ENCODE peak calls at places on chromosomes 12 and 14, in seven cellular contexts. E, I, X, A, D, P and L are unnamed samples.
A peak's percentile ranks its signal among the peaks of the same experiment; 100 is the strongest.

GRCh38 chr14:61524211-61524806 is 171.0 kb upstream of the HIF1A start:
- DNase-seq in E (no peak), I (no peak), X (no peak), A (no peak), D (no peak), P (no peak), L (no peak)

GRCh38 chr12:89286506-89286905 is 65.8 kb downstream of the DUSP6 start:
- DNase-seq in E (no peak), I (no peak), X (no peak), A (no peak), D (no peak), P (no peak), L (no peak)

GRCh38 chr12:47602330-47602729 is 103.5 kb downstream of the RPAP3 start:
- DNase-seq in E (no peak), I (no peak), X (no peak), A (no peak), D (no peak), P (no peak), L (no peak)

GRCh38 chr14:54348001-54348611 is 48.7 kb upstream of the CDKN3 start:
- DNase-seq in E (no peak), I (no peak), X (no peak), A (no peak), D (no peak), P (no peak), L (no peak)

GRCh38 chr12:110565919-110566871 is 16.9 kb downstream of the PPTC7 start:
- DNase-seq in E (no peak), I (no peak), X (no peak), A (no peak), D (no peak), P (no peak), L (no peak)

GRCh38 chr14:87989613-87990299 is 3.2 kb downstream of the GALC start:
- DNase-seq in E (no peak), I (no peak), X (no peak), A (no peak), D (no peak), P (no peak), L (no peak)

GRCh38 chr12:31931796-31932715 is 27.2 kb upstream of the RESF1 start:
- DNase-seq in E (no peak), I (no peak), X (no peak), A (no peak), D (no peak), P (no peak), L (peak; percentile 32)

GRCh38 chr14:50488521-50488920 is 43.8 kb downstream of the MAP4K5 start:
- DNase-seq in E (no peak), I (no peak), X (no peak), A (no peak), D (no peak), P (no peak), L (no peak)

GRCh38 chr14:102508774-102509743 is 517 bp downstream of the ANKRD9 start:
- DNase-seq in E (peak; percentile 49), I (peak; percentile 84), X (no peak), A (peak; percentile 86), D (no peak), P (peak; percentile 37), L (no peak)

GRCh38 chr12:54251667-54252284 is 28.1 kb downstream of the CBX5 start:
- DNase-seq in E (no peak), I (no peak), X (no peak), A (no peak), D (no peak), P (no peak), L (peak; percentile 22)

GRCh38 chr14:56840221-56840620 is 29.9 kb upstream of the OTX2 start:
- DNase-seq in E (no peak), I (no peak), X (no peak), A (no peak), D (no peak), P (no peak), L (no peak)

GRCh38 chr12:38921025-38921677 is 15.8 kb upstream of the CPNE8 start:
- DNase-seq in E (peak; percentile 26), I (no peak), X (no peak), A (no peak), D (peak; percentile 34), P (peak; percentile 16), L (peak; percentile 55)

GRCh38 chr12:48824112-48824511 is 5.8 kb downstream of the CACNB3 start:
- DNase-seq in E (no peak), I (no peak), X (no peak), A (peak; percentile 79), D (no peak), P (no peak), L (peak; percentile 39)

GRCh38 chr14:36028218-36028617 is 148.3 kb downstream of the PTCSC3 start:
- DNase-seq in E (no peak), I (no peak), X (no peak), A (no peak), D (no peak), P (no peak), L (peak; percentile 43)

GRCh38 chr12:68400231-68400829 is 68.2 kb upstream of the MDM1 start:
- DNase-seq in E (no peak), I (no peak), X (no peak), A (no peak), D (no peak), P (no peak), L (no peak)

GRCh38 chr12:11269607-11270006 is at the start of gene PRB3:
- DNase-seq in E (no peak), I (no peak), X (no peak), A (no peak), D (no peak), P (no peak), L (no peak)

DNA sequence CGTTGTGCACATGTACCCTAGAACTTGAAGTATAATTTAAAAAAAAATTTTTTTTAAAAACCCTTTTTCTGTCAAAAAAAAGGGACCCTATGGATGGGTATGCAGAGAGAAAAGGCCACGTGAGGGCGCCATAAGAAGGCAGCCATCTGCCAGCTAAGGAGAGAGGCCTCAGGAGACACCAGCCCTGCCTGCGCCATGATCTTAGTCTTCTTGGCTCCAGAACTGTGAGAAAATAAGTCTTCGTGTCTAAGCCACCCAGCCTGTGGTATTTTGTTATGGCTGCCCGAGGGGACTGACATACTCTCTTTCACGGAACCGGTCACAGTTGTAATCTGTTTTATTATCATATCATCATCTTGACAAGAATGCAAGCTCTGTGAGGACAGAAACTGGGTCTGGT is 174.8 kb downstream of the EFCAB11 start:
- DNase-seq in E (no peak), I (no peak), X (no peak), A (no peak), D (peak; percentile 21), P (no peak), L (no peak)
- TF ChIP-seq CTCF in E (no peak), I (no peak), X (no peak), A (no peak), D (no peak), P (no peak), L (no peak)

GRCh38 chr14:81170829-81171195 is 49.9 kb downstream of the GTF2A1 start:
- DNase-seq in E (no peak), I (no peak), X (no peak), A (no peak), D (no peak), P (no peak), L (no peak)
- TF ChIP-seq CTCF in E (no peak), I (no peak), X (peak; percentile 47), A (no peak), D (peak; percentile 40), P (no peak), L (peak; percentile 56)

GRCh38 chr12:52172956-52173355 is 18.9 kb downstream of the KRT80 start:
- DNase-seq in E (no peak), I (no peak), X (no peak), A (no peak), D (peak; percentile 17), P (no peak), L (no peak)

GRCh38 chr12:52173526-52173925 is 18.3 kb downstream of the KRT80 start:
- DNase-seq in E (no peak), I (no peak), X (no peak), A (no peak), D (peak; percentile 12), P (no peak), L (no peak)

GRCh38 chr12:52178984-52179383 is 12.8 kb downstream of the KRT80 start:
- DNase-seq in E (no peak), I (no peak), X (no peak), A (no peak), D (peak; percentile 14), P (no peak), L (no peak)

GRCh38 chr12:52178443-52178842 is 13.4 kb downstream of the KRT80 start:
- DNase-seq in E (no peak), I (no peak), X (no peak), A (no peak), D (no peak), P (no peak), L (no peak)

DNA sequence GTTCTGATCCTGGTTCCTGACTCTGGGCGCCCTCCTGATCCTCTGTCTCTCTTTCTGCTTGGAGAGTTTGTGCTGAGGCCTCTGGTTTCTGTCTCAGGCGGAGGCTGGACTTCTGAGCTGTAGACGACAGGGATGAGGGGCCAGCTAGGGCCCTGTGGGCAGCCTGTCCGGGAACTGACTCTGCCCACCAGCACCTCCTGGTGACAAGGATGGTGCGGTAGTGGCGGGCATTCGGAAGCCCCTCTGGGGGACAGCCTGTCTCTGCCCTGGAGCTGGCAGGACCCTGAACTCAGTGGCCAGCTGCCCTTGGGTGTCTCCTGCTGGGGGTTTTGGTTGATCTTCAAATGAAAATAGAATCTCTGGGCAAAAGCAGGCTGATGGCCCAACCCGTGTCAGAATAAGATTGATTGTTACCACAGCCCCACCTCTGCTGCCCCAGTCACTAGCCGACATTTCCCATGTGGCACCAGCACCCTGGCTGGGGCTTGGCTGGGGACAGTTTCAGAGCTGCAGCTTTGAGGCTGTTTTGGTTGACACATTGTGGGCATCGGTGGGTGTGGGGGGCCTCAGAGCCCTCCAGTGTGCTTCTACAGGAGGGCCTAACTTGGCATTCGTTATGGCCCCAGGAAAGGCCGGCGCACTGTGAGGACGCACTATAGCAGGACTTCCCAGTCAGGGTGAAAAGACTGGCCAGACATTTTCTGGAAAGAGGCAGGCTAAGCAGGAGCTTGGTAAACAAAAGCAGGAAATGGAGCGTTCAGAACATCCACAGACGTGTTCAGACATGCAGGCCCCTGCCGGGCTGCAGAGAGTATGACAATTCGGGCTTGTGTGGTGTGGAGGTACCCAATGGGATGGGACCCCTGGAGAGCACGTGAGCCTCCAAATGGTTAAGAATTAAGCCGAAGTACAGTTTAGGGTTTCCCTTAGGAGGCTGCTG is 16.1 kb downstream of the KRT80 start:
- DNase-seq in E (no peak), I (no peak), X (no peak), A (no peak), D (peak; percentile 14), P (no peak), L (no peak)
- TF ChIP-seq CTCF in E (no peak), I (no peak), X (peak; percentile 29), A (peak; percentile 32), D (no peak), P (no peak), L (no peak)

DNA sequence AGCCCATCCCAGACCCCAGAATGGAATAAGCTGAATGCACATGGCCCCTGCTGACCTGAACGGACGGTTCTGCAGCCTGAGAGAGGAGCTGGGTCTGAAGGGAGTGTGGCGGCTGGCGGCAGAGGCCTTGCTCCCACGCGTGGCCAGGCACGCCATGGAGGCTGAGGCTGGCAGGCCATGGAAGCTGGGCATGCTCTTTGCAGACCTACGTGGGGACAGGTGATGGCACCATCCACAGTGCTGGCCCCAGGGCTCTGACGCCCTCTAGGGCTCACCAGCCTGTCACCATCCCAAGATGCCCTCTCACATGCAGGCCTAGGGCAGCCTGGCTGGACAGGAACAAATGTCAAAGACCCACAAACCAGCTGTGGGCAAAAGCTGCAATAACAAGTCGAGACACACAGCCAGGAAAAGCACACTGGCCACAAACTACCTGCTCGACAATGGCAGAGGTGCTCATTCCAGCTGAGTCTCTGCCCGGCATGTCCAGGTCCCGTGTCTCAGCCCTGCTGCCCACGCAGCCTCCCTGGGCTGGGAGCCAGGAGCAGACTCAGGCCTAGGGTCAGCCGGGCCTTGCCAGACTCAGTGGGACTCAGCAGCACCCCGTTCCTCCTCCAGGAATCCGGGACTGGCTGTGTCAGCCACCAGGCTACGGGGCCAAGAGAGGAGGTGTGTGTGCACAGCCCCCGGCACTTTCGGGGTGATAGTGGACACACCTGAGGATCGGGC is 19.7 kb downstream of the BTBD6 start:
- DNase-seq in E (no peak), I (no peak), X (no peak), A (no peak), D (no peak), P (no peak), L (no peak)
- TF ChIP-seq CTCF in E (no peak), I (no peak), X (no peak), A (no peak), D (no peak), P (no peak), L (no peak)